ENCODE peak calls at places on chromosomes 4 and X, in four cellular contexts. One of them, this sample, is unnamed.

GRCh38 chr4:138200236-138200590 is 41.9 kb downstream of the SLC7A11 start:
- DNase-seq in HepG2: no peak
- DNase-seq in A549: no peak
- DNase-seq in SK-N-SH: no peak
- DNase-seq in this sample: no peak

GRCh38 chrX:10119399-10119990 is 37.3 kb upstream of the CLCN4 start:
- DNase-seq in A549: peak
- DNase-seq in HepG2: peak
- DNase-seq in SK-N-SH: peak
- DNase-seq in this sample: peak

GRCh38 chr4:154465085-154465484 is 26.5 kb downstream of the DCHS2 start:
- DNase-seq in SK-N-SH: no peak
- DNase-seq in HepG2: no peak
- DNase-seq in A549: no peak
- DNase-seq in this sample: no peak

GRCh38 chrX:22237479-22237878 is 35.2 kb upstream of the CBLL2 start:
- DNase-seq in SK-N-SH: no peak
- DNase-seq in HepG2: no peak
- DNase-seq in A549: no peak
- DNase-seq in this sample: no peak

GRCh38 chr4:187996502-187997177 is 1.1 kb downstream of the ZFP42 start:
- DNase-seq in HepG2: no peak
- DNase-seq in A549: no peak
- DNase-seq in SK-N-SH: no peak
- DNase-seq in this sample: no peak

GRCh38 chr4:124389591-124389990 is 322.9 kb downstream of the ANKRD50 start:
- DNase-seq in SK-N-SH: no peak
- DNase-seq in HepG2: no peak
- DNase-seq in A549: no peak
- DNase-seq in this sample: no peak

GRCh38 chr4:30840571-30840970 is 120.4 kb downstream of the PCDH7 start:
- DNase-seq in HepG2: no peak
- DNase-seq in SK-N-SH: no peak
- DNase-seq in A549: no peak
- DNase-seq in this sample: no peak

GRCh38 chr4:109733728-109734127 is 3.9 kb upstream of the PLA2G12A start:
- DNase-seq in A549: no peak
- DNase-seq in SK-N-SH: no peak
- DNase-seq in HepG2: no peak
- DNase-seq in this sample: no peak

GRCh38 chr4:36280555-36280954 is 861 bp upstream of the DTHD1 start:
- DNase-seq in SK-N-SH: no peak
- DNase-seq in HepG2: no peak
- DNase-seq in A549: no peak
- DNase-seq in this sample: no peak

DNA sequence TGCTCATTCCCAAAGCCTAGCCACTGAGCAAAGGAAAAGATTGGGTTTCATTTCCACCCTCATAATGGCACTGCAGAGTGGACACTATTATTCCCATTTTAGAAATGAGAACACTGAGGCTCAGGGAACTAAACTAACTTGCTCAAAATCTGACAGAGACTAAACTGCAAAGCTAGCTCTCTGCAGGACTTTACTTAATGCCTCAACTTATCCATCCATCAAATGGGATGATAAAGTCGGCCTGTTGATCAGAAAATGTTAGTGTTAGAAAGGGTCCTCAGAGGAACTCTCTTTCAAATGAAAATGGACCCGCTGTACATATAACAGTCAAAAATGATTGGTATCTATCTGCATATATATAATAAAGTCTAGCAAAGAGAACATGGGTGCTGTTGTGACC is 186.8 kb downstream of the QDPR start:
- DNase-seq in HepG2: no peak
- DNase-seq in SK-N-SH: no peak
- DNase-seq in A549: no peak
- DNase-seq in this sample: no peak
- TF ChIP-seq PBX3 in HepG2: no peak
- TF ChIP-seq PBX3 in SK-N-SH: no peak
- TF ChIP-seq PBX3 in A549: no peak
- TF ChIP-seq PBX3 in this sample: no peak

GRCh38 chr4:478373-478772 is 20.6 kb downstream of the ZNF721 start:
- DNase-seq in A549: no peak
- DNase-seq in HepG2: no peak
- DNase-seq in SK-N-SH: no peak
- DNase-seq in this sample: no peak
- TF ChIP-seq PBX3 in A549: no peak
- TF ChIP-seq PBX3 in HepG2: no peak
- TF ChIP-seq PBX3 in SK-N-SH: peak
- TF ChIP-seq PBX3 in this sample: no peak

DNA sequence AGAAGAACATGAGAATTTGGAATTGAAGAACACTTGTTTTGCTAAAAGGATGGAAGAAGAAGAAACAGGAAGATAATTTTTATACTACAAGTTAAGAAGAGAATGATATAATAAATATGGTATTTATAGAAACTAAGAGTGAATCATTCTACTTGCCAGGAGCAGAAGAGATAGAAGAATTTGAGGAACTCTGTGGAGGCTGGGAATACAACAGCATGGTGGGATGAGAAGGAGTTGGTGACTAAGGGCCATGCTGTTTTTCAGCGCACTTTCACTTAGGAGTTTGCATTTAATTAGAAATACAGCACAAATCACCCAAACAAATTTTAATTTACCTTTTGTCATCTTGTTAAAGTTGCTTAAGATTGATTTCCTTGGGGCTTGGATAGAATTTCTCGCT is 20.5 kb downstream of the HADH start:
- DNase-seq in A549: no peak
- DNase-seq in SK-N-SH: no peak
- DNase-seq in HepG2: no peak
- DNase-seq in this sample: no peak
- TF ChIP-seq PBX3 in A549: no peak
- TF ChIP-seq PBX3 in SK-N-SH: no peak
- TF ChIP-seq PBX3 in HepG2: no peak
- TF ChIP-seq PBX3 in this sample: no peak

DNA sequence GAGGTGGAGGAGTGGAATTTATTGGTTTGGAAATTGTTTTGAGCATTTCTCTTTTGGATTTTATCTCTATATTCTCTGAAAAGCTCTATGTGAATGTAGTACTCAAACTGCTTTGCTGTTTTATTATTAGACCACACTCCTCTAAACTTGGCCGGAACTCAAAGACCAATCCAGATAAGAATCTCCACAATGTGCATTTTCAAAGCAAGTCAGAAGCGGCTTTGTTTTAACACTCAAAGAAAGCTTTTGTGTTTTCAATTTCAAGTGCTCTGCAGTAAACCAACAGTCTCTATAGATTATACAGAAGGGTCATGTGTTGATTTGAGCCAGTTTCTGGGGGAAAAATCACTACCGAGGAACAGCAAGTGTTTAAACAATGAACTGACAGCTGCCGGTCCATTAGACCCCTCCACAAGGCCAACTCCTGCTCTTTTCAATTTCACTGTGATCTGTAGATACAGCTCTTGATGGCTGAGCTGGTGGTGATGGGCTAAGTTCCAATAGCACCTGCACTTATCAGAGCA is 79.4 kb downstream of the FTHL17 start:
- DNase-seq in A549: no peak
- DNase-seq in HepG2: peak
- DNase-seq in SK-N-SH: peak
- DNase-seq in this sample: no peak
- TF ChIP-seq PBX3 in A549: no peak
- TF ChIP-seq PBX3 in HepG2: no peak
- TF ChIP-seq PBX3 in SK-N-SH: peak
- TF ChIP-seq PBX3 in this sample: no peak

DNA sequence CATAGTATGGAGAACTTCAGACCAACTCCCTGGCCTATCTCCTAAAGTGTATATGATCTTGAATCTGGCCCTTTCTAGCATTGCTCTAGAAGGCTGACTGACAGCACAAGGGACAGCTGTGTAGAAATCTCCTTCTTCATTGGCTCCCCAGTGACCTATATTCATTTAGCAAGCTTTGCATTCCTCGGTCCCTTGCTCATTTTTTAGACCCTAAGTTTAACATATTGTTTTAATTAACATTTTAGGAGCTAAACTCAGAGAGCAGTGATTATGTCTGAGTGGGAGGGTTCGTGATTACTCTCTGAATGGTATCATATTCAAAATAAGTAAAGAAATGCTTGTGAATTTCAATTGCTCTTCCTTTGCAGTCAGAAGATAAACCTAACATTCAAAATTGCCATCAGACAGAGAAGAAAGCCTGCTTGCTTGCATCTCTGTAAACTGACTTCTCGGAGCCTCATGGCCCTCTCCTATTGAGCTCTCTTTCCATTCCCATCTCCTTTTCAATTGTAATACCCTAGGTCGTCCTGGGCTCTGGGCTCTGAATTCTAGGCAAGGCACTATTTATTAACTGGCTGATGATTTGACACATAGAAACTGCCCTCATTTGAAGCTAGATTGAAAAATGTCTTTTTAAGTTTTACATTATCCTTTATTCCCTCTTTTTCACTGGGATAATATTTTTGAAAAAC is 120.3 kb upstream of the PRKG2 start:
- DNase-seq in HepG2: no peak
- DNase-seq in A549: no peak
- DNase-seq in SK-N-SH: no peak
- DNase-seq in this sample: no peak
- TF ChIP-seq PBX3 in HepG2: no peak
- TF ChIP-seq PBX3 in A549: no peak
- TF ChIP-seq PBX3 in SK-N-SH: no peak
- TF ChIP-seq PBX3 in this sample: no peak

DNA sequence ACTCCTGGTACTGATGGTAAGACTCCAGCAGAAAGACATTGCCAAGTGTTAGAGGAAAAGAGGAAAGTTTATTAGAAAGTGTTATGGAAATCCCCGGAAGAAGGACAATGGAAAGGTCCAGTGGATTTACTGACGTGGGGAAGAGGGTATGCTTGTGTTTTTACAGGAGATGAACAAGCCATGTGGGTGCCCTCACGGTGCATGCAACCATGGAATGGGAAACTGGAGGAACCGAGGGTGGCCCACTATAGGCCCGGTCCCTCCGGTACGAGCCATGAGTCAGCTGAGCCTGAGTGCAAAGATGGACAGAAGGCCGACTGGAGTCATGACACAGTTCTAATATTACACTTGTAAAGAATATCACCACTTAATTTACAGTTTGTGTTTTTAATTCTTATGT is 123.3 kb upstream of the ZCCHC13 start:
- DNase-seq in A549: no peak
- DNase-seq in HepG2: no peak
- DNase-seq in SK-N-SH: no peak
- DNase-seq in this sample: no peak
- TF ChIP-seq PBX3 in A549: no peak
- TF ChIP-seq PBX3 in HepG2: no peak
- TF ChIP-seq PBX3 in SK-N-SH: no peak
- TF ChIP-seq PBX3 in this sample: no peak

DNA sequence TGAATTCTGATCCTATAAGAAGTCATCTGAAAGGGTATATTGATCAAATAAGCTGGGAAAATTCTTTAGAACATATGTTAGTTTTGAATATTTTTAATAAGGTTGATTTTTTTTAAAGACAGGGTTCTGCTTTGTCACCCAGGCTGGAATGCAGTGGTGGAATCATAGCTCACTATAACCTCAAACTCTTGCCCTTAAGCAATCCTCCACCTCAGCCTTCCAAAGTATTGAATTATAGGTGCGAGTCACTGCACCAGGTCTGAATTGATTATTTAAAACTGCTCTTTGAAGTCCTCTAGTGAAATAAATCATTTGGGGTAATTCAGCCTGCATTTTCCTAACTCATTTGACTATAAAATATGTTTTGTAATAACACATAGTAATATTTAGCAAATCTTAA is 812.3 kb downstream of the PDHA2 start:
- DNase-seq in HepG2: no peak
- DNase-seq in A549: no peak
- DNase-seq in SK-N-SH: no peak
- DNase-seq in this sample: no peak
- TF ChIP-seq PBX3 in HepG2: no peak
- TF ChIP-seq PBX3 in A549: no peak
- TF ChIP-seq PBX3 in SK-N-SH: no peak
- TF ChIP-seq PBX3 in this sample: no peak

GRCh38 chrX:31608651-31609050 is 536.8 kb upstream of the FTHL17 start:
- DNase-seq in HepG2: no peak
- DNase-seq in SK-N-SH: no peak
- DNase-seq in A549: no peak
- DNase-seq in this sample: no peak

GRCh38 chrX:31604629-31605221 is 532.9 kb upstream of the FTHL17 start:
- DNase-seq in A549: no peak
- DNase-seq in HepG2: no peak
- DNase-seq in SK-N-SH: no peak
- DNase-seq in this sample: peak

GRCh38 chrX:31606796-31607195 is 535.0 kb upstream of the FTHL17 start:
- DNase-seq in SK-N-SH: no peak
- DNase-seq in A549: no peak
- DNase-seq in HepG2: no peak
- DNase-seq in this sample: no peak

GRCh38 chrX:31603411-31604120 is 531.7 kb upstream of the FTHL17 start:
- DNase-seq in HepG2: no peak
- DNase-seq in SK-N-SH: no peak
- DNase-seq in A549: no peak
- DNase-seq in this sample: no peak

DNA sequence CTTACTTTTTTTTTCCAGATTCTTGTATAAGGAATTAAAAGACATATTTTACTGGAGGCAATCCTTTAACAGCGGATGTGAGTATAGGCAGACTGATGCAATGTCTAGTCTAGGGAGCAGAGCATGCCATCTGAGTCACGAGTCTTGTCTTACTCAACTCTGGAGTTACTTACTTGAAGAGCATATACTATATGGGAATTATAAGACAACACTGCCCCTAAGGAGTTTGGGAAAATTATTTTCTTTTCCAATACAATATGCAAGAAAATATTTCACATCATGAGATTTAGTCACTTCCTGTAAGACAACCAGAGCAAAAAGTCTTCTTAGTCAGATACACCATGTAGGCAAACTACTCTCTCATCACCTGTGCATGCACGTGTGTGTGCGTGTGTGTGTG is 537.3 kb upstream of the FTHL17 start:
- DNase-seq in HepG2: no peak
- DNase-seq in A549: no peak
- DNase-seq in SK-N-SH: no peak
- DNase-seq in this sample: no peak
- TF ChIP-seq PBX3 in HepG2: no peak
- TF ChIP-seq PBX3 in A549: no peak
- TF ChIP-seq PBX3 in SK-N-SH: no peak
- TF ChIP-seq PBX3 in this sample: no peak

DNA sequence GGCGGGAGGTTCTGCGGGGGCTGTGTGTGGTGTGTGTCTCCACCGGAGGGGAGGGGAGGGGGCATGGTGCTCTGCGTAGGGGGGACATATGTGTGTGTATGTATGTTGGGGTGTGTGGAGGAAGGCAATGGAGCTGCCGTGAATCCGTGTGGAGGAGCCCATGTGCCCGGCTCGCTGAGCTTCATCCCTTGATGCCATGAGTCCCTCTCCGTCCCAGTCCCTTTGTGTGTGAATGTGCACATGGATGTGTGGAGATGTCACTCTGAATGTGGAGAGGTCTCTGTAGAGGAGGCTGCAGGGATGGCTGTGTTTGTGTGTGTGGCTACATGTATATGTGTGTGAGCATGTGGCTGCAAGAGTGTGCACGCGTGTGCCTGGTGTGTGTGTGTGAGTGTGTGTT is 1.2 kb downstream of the DLG3 start:
- DNase-seq in SK-N-SH: peak
- DNase-seq in HepG2: no peak
- DNase-seq in A549: no peak
- DNase-seq in this sample: no peak
- TF ChIP-seq PBX3 in SK-N-SH: no peak
- TF ChIP-seq PBX3 in HepG2: no peak
- TF ChIP-seq PBX3 in A549: no peak
- TF ChIP-seq PBX3 in this sample: no peak

GRCh38 chr4:40713798-40714197 is 36.0 kb upstream of the NSUN7 start:
- DNase-seq in SK-N-SH: no peak
- DNase-seq in A549: no peak
- DNase-seq in HepG2: no peak
- DNase-seq in this sample: no peak
- TF ChIP-seq PBX3 in SK-N-SH: no peak
- TF ChIP-seq PBX3 in A549: no peak
- TF ChIP-seq PBX3 in HepG2: no peak
- TF ChIP-seq PBX3 in this sample: no peak

This sample was measured in GM12878.